ENCODE peak calls at places on chromosome 2, in four cellular contexts. V is AG20443; M is activated CD8-positive, alpha-beta T cell treated with anti-CD3 and anti-CD28 coated beads for 36 hours; D is PC-3. J is an unnamed sample.

GRCh38 chr2:88748005-88748404 is 56.5 kb downstream of the RPIA start:
- DNase-seq in V (no peak), M (no peak), D (no peak), J (no peak)

GRCh38 chr2:42327125-42327524 is 33.9 kb downstream of the COX7A2L start:
- DNase-seq in V (no peak), M (no peak), D (peak), J (no peak)

GRCh38 chr2:7748717-7749415 is 831.7 kb downstream of the RNF144A start:
- DNase-seq in V (no peak), M (peak), D (peak), J (no peak)

GRCh38 chr2:173048901-173049661 is 26.6 kb upstream of the MAP3K20 start:
- DNase-seq in V (peak), M (peak), D (peak), J (peak)

GRCh38 chr2:140506606-140507005 is 1624.2 kb downstream of the LRP1B start:
- DNase-seq in V (peak), M (no peak), D (peak), J (peak)

GRCh38 chr2:210997373-210997772 is 441.0 kb downstream of the CPS1 start:
- DNase-seq in V (no peak), M (no peak), D (no peak), J (no peak)

GRCh38 chr2:20618468-20618885 is 32.4 kb downstream of the HS1BP3 start:
- DNase-seq in V (peak), M (no peak), D (no peak), J (no peak)

GRCh38 chr2:59425292-59425691 is 1128.2 kb downstream of the BCL11A start:
- DNase-seq in V (no peak), M (no peak), D (peak), J (no peak)

GRCh38 chr2:98086491-98087446 is at the start of gene VWA3B:
- DNase-seq in V (peak), M (peak), D (peak), J (peak)

GRCh38 chr2:62475172-62476011 is 30.6 kb downstream of the TMEM17 start:
- DNase-seq in V (peak), M (peak), D (no peak), J (peak)

GRCh38 chr2:66080136-66080535 is 354.8 kb upstream of the MEIS1 start:
- DNase-seq in V (no peak), M (no peak), D (no peak), J (no peak)

GRCh38 chr2:221205103-221205502 is 367.0 kb downstream of the EPHA4 start:
- DNase-seq in V (no peak), M (no peak), D (peak), J (no peak)

GRCh38 chr2:220005362-220005761 is 377.9 kb downstream of the SLC4A3 start:
- DNase-seq in V (no peak), M (no peak), D (no peak), J (no peak)

GRCh38 chr2:224584111-224584764 is 925 bp downstream of the CUL3 start:
- DNase-seq in V (peak), M (peak), D (peak), J (peak)

J was measured in myocyte.